ENCODE peak calls at places on chromosome 18, in eight cellular contexts. X is GM23338; N is upper lobe of right lung; Z is testis; B is CD4-positive, CD25-positive, alpha-beta regulatory T cell; S is CD8-positive, alpha-beta memory T cell; E is tibial artery; K is fibroblast of lung. U is an unnamed sample.

GRCh38 chr18:77433076-77433475 is 183.4 kb downstream of the GALR1 start:
- DNase-seq in X (no peak), N (no peak), Z (no peak), B (no peak), S (no peak), E (no peak), K (no peak), U (no peak)

GRCh38 chr18:54780970-54781369 is 47.3 kb upstream of the RAB27B start:
- DNase-seq in X (no peak), N (no peak), Z (no peak), B (no peak), S (no peak), E (no peak), K (no peak), U (no peak)

GRCh38 chr18:54223568-54224241 is 764 bp downstream of the MBD2 start:
- DNase-seq in X (peak; percentile 41), N (peak; percentile 73), Z (peak; percentile 79), B (peak; percentile 28), S (peak; percentile 65), E (peak; percentile 74), K (peak; percentile 92), U (peak; percentile 14)

GRCh38 chr18:59752666-59753065 is 55.4 kb upstream of the CCBE1 start:
- DNase-seq in X (no peak), N (no peak), Z (no peak), B (no peak), S (no peak), E (no peak), K (peak; percentile 74), U (no peak)

GRCh38 chr18:73717570-73717969 is 430.1 kb downstream of the FBXO15 start:
- DNase-seq in X (no peak), N (no peak), Z (no peak), B (no peak), S (no peak), E (no peak), K (no peak), U (no peak)

GRCh38 chr18:28972333-28972732 is 795.4 kb upstream of the CDH2 start:
- DNase-seq in X (no peak), N (no peak), Z (no peak), B (no peak), S (no peak), E (no peak), K (no peak), U (no peak)

GRCh38 chr18:52442686-52443085 is 102.7 kb downstream of the DCC start:
- DNase-seq in X (no peak), N (no peak), Z (no peak), B (no peak), S (no peak), E (no peak), K (no peak), U (no peak)

GRCh38 chr18:56298935-56299334 is 339.5 kb downstream of the TXNL1 start:
- DNase-seq in X (peak; percentile 36), N (no peak), Z (no peak), B (no peak), S (no peak), E (no peak), K (peak; percentile 37), U (no peak)

GRCh38 chr18:28063181-28063790 is 113.6 kb downstream of the CDH2 start:
- DNase-seq in X (no peak), N (no peak), Z (no peak), B (no peak), S (no peak), E (no peak), K (no peak), U (no peak)

GRCh38 chr18:28834889-28835288 is 658.0 kb upstream of the CDH2 start:
- DNase-seq in X (no peak), N (no peak), Z (no peak), B (no peak), S (no peak), E (no peak), K (peak; percentile 23), U (no peak)

GRCh38 chr18:5951515-5952081 is 56.3 kb upstream of the TMEM200C start:
- DNase-seq in X (no peak), N (no peak), Z (no peak), B (no peak), S (no peak), E (no peak), K (no peak), U (no peak)

GRCh38 chr18:68940754-68941153 is 142.9 kb downstream of the CCDC102B start:
- DNase-seq in X (no peak), N (no peak), Z (no peak), B (no peak), S (no peak), E (no peak), K (no peak), U (no peak)

GRCh38 chr18:62781262-62781661 is 65.9 kb downstream of the PHLPP1 start:
- DNase-seq in X (no peak), N (no peak), Z (no peak), B (no peak), S (no peak), E (no peak), K (no peak), U (no peak)

GRCh38 chr18:75071866-75072671 is 136.9 kb downstream of the PTGR3 start:
- DNase-seq in X (no peak), N (peak; percentile 56), Z (peak; percentile 4), B (no peak), S (no peak), E (no peak), K (no peak), U (no peak)

GRCh38 chr18:43780782-43781340 is 503.6 kb upstream of the SYT4 start:
- DNase-seq in X (no peak), N (no peak), Z (no peak), B (no peak), S (no peak), E (no peak), K (peak; percentile 54), U (no peak)

GRCh38 chr18:8730080-8730827 is 24.9 kb downstream of the MTCL1 start:
- DNase-seq in X (no peak), N (no peak), Z (peak; percentile 58), B (no peak), S (no peak), E (no peak), K (peak; percentile 74), U (no peak)

GRCh38 chr18:980586-980985 is 75.9 kb downstream of the ADCYAP1 start:
- DNase-seq in X (no peak), N (no peak), Z (no peak), B (no peak), S (no peak), E (no peak), K (no peak), U (no peak)

GRCh38 chr18:36131692-36132483 is 2.2 kb downstream of the ELP2 start:
- DNase-seq in X (no peak), N (no peak), Z (no peak), B (no peak), S (no peak), E (no peak), K (no peak), U (no peak)

GRCh38 chr18:36499938-36500337 is 202.4 kb downstream of the FHOD3 start:
- DNase-seq in X (no peak), N (no peak), Z (no peak), B (no peak), S (no peak), E (no peak), K (no peak), U (no peak)

GRCh38 chr18:74331404-74331803 is 15.8 kb downstream of the C18orf63 start:
- DNase-seq in X (peak; percentile 38), N (no peak), Z (no peak), B (no peak), S (no peak), E (no peak), K (peak; percentile 64), U (no peak)

GRCh38 chr18:13241083-13241892 is 22.7 kb downstream of the LDLRAD4 start:
- DNase-seq in X (no peak), N (peak; percentile 53), Z (no peak), B (no peak), S (no peak), E (peak; percentile 15), K (no peak), U (no peak)

GRCh38 chr18:36195427-36196122 is 8.3 kb downstream of the MOCOS start:
- DNase-seq in X (no peak), N (no peak), Z (no peak), B (no peak), S (no peak), E (no peak), K (peak; percentile 12), U (no peak)

GRCh38 chr18:33802955-33803354 is 224.9 kb downstream of the ASXL3 start:
- DNase-seq in X (no peak), N (no peak), Z (no peak), B (no peak), S (no peak), E (no peak), K (no peak), U (no peak)

GRCh38 chr18:67496469-67496868 is 20.1 kb downstream of the DSEL start:
- DNase-seq in X (no peak), N (no peak), Z (no peak), B (no peak), S (no peak), E (no peak), K (no peak), U (no peak)

GRCh38 chr18:68494802-68495560 is 219.9 kb downstream of the TMX3 start:
- DNase-seq in X (peak; percentile 44), N (no peak), Z (no peak), B (no peak), S (no peak), E (no peak), K (peak; percentile 97), U (no peak)

GRCh38 chr18:34977787-34978532 is 63.3 kb upstream of the MAPRE2 start:
- DNase-seq in X (peak; percentile 84), N (peak; percentile 82), Z (no peak), B (no peak), S (peak; percentile 58), E (peak; percentile 42), K (peak; percentile 20), U (peak; percentile 56)
- H3K27me3 ChIP-seq in X (peaks cover 85% of the 10 kb centered on the region), N (no peaks in the 10 kb centered on the region), Z (no peaks in the 10 kb centered on the region), B (peaks cover 30% of the 10 kb centered on the region), S (no peaks in the 10 kb centered on the region), E (no peaks in the 10 kb centered on the region), K (peaks cover 14% of the 10 kb centered on the region), U (peaks cover 9% of the 10 kb centered on the region)

GRCh38 chr18:70416496-70416895 is 127.7 kb downstream of the SOCS6 start:
- DNase-seq in X (no peak), N (no peak), Z (peak; percentile 25), B (no peak), S (no peak), E (no peak), K (no peak), U (no peak)
- H3K27ac ChIP-seq in X (no peak overlapping the region), N (no peak overlapping the region), Z (no peak overlapping the region), B (no peak overlapping the region), S (no peak overlapping the region), E (no peak overlapping the region), K (no peak overlapping the region), U (no peak overlapping the region)

DNA sequence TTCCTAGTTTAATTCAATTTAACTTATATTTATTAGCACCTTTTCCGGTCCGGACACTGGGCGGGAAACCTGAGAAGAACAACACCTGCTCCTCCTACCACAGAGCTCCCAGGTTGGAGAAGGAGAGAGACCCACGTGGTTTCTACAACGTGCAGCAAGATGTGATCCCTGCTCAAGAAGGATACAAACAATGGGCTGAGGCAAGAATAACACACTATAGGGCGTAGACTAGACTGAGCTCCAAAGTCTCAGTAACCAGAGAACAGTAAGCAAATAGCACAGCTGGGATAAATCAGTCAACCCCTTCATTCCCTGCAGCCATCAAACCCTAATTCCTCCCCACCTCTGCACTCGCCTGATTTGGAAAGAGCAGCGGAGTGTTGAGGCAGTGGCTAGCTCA is 2.5 kb downstream of the LRRC30 start:
- DNase-seq in X (no peak), N (no peak), Z (no peak), B (no peak), S (no peak), E (no peak), K (peak; percentile 41), U (no peak)
- H3K27me3 ChIP-seq in X (no peaks in the 10 kb centered on the region), N (no peaks in the 10 kb centered on the region), Z (no peaks in the 10 kb centered on the region), B (no peaks in the 10 kb centered on the region), S (no peaks in the 10 kb centered on the region), E (peaks cover 11% of the 10 kb centered on the region), K (no peaks in the 10 kb centered on the region), U (no peaks in the 10 kb centered on the region)

GRCh38 chr18:10140928-10141327 is 227.1 kb downstream of the VAPA start:
- DNase-seq in X (no peak), N (no peak), Z (no peak), B (no peak), S (no peak), E (no peak), K (peak; percentile 41), U (no peak)
- H3K27ac ChIP-seq in X (peak overlapping the region; percentile 60), N (no peak overlapping the region), Z (no peak overlapping the region), B (no peak overlapping the region), S (no peak overlapping the region), E (no peak overlapping the region), K (no peak overlapping the region), U (no peak overlapping the region)